ENCODE peak calls at places on chromosomes 12 and 14, in six cellular contexts. D is suprapubic skin, L is neural progenitor cell, W is testis, U is esophagus squamous epithelium, K is lower leg skin. P is an unnamed sample.

GRCh38 chr12:110073049-110073831 is 24.9 kb upstream of the C12orf76 start:
- DNase-seq in D (no peak), L (no peak), W (peak), U (no peak), K (peak), P (peak)

GRCh38 chr12:57803317-57803893 is 15.1 kb downstream of the AVIL start:
- DNase-seq in D (no peak), L (peak), W (peak), U (no peak), K (no peak), P (peak)

GRCh38 chr14:95467657-95468056 is 48.8 kb downstream of the SYNE3 start:
- DNase-seq in D (no peak), L (no peak), W (no peak), U (no peak), K (no peak), P (no peak)

GRCh38 chr14:73058923-73059311 is 583 bp downstream of the RBM25 start:
- DNase-seq in D (peak), L (peak), W (peak), U (no peak), K (peak), P (peak)

GRCh38 chr12:2295941-2296461 is 243.2 kb downstream of the CACNA1C start:
- DNase-seq in D (no peak), L (no peak), W (no peak), U (no peak), K (no peak), P (peak)

GRCh38 chr12:109735825-109736551 is 22.4 kb downstream of the FAM222A start:
- DNase-seq in D (peak), L (no peak), W (no peak), U (no peak), K (no peak), P (no peak)

GRCh38 chr12:110347767-110348166 is 55.7 kb downstream of the ANAPC7 start:
- DNase-seq in D (no peak), L (no peak), W (no peak), U (no peak), K (no peak), P (no peak)

GRCh38 chr14:100645200-100645985 is 58.2 kb upstream of the BEGAIN start:
- DNase-seq in D (no peak), L (peak), W (peak), U (peak), K (peak), P (peak)

GRCh38 chr12:17016116-17016864 is 410.3 kb upstream of the LMO3 start:
- DNase-seq in D (no peak), L (no peak), W (no peak), U (no peak), K (no peak), P (no peak)

GRCh38 chr12:108691154-108691994 is 39.9 kb downstream of the CORO1C start:
- DNase-seq in D (peak), L (peak), W (peak), U (peak), K (peak), P (peak)

GRCh38 chr12:94074216-94074969 is 74.0 kb upstream of the PLXNC1 start:
- DNase-seq in D (no peak), L (no peak), W (peak), U (no peak), K (peak), P (peak)

GRCh38 chr12:27048822-27049752 is 26.7 kb downstream of the MED21 start:
- DNase-seq in D (no peak), L (no peak), W (no peak), U (no peak), K (no peak), P (peak)

GRCh38 chr12:64098709-64099354 is 123.3 kb downstream of the KICS2 start:
- DNase-seq in D (no peak), L (no peak), W (no peak), U (no peak), K (no peak), P (peak)

GRCh38 chr12:42810006-42810405 is 220.5 kb upstream of the PRICKLE1 start:
- DNase-seq in D (no peak), L (no peak), W (no peak), U (no peak), K (no peak), P (no peak)

GRCh38 chr14:91774138-91775096 is 42.5 kb upstream of the CATSPERB start:
- DNase-seq in D (no peak), L (no peak), W (no peak), U (no peak), K (no peak), P (no peak)

GRCh38 chr12:66665416-66665815 is 13.5 kb downstream of the GRIP1 start:
- DNase-seq in D (no peak), L (no peak), W (no peak), U (no peak), K (no peak), P (no peak)

GRCh38 chr12:2941524-2941923 is 17.7 kb upstream of the TEAD4 start:
- DNase-seq in D (no peak), L (no peak), W (no peak), U (no peak), K (no peak), P (no peak)

GRCh38 chr12:64946132-64946829 is 121.8 kb downstream of the TBC1D30 start:
- DNase-seq in D (no peak), L (no peak), W (peak), U (no peak), K (peak), P (peak)

GRCh38 chr14:92513204-92513965 is at the start of gene RIN3:
- DNase-seq in D (peak), L (peak), W (peak), U (peak), K (no peak), P (peak)

GRCh38 chr14:20624495-20625070 is 16.9 kb downstream of the OR6S1 start:
- DNase-seq in D (peak), L (peak), W (peak), U (no peak), K (peak), P (peak)

GRCh38 chr14:80930836-80931389 is 10.6 kb downstream of the CEP128 start:
- DNase-seq in D (no peak), L (no peak), W (no peak), U (no peak), K (no peak), P (peak)

GRCh38 chr14:43503508-43503907 is 1003.6 kb downstream of the FSCB start:
- DNase-seq in D (no peak), L (no peak), W (no peak), U (no peak), K (no peak), P (no peak)

GRCh38 chr12:2172040-2172439 is 119.3 kb downstream of the CACNA1C start:
- DNase-seq in D (no peak), L (peak), W (no peak), U (no peak), K (no peak), P (no peak)

GRCh38 chr12:51827925-51828818 is 20.3 kb downstream of the FIGNL2 start:
- DNase-seq in D (no peak), L (no peak), W (no peak), U (no peak), K (no peak), P (peak)

GRCh38 chr14:72621387-72622065 is 272.4 kb downstream of the DPF3 start:
- DNase-seq in D (no peak), L (no peak), W (no peak), U (no peak), K (no peak), P (no peak)

GRCh38 chr12:94359761-94360160 is 99.9 kb downstream of the CEP83 start:
- DNase-seq in D (no peak), L (no peak), W (no peak), U (no peak), K (no peak), P (no peak)

GRCh38 chr12:92719674-92720073 is 16.9 kb downstream of the PLEKHG7 start:
- DNase-seq in D (no peak), L (no peak), W (no peak), U (no peak), K (no peak), P (peak)

GRCh38 chr12:54160807-54161480 is 27.8 kb downstream of the SMUG1 start:
- DNase-seq in D (no peak), L (no peak), W (no peak), U (no peak), K (no peak), P (no peak)

GRCh38 chr14:102951799-102952198 is 29.3 kb downstream of the AMN start:
- DNase-seq in D (no peak), L (no peak), W (no peak), U (no peak), K (no peak), P (no peak)

GRCh38 chr14:76546426-76547221 is 170.7 kb downstream of the ESRRB start:
- DNase-seq in D (no peak), L (peak), W (peak), U (no peak), K (no peak), P (peak)
- TF ChIP-seq CTCF in D (no peak), L (peak), W (peak), U (no peak), K (no peak), P (peak)

GRCh38 chr12:44696542-44696941 is 179.6 kb downstream of the NELL2 start:
- DNase-seq in D (no peak), L (no peak), W (no peak), U (no peak), K (no peak), P (peak)

GRCh38 chr12:44694027-44694426 is 182.1 kb downstream of the NELL2 start:
- DNase-seq in D (no peak), L (no peak), W (no peak), U (no peak), K (no peak), P (no peak)

GRCh38 chr12:44703311-44703910 is 172.7 kb downstream of the NELL2 start:
- DNase-seq in D (no peak), L (no peak), W (no peak), U (no peak), K (no peak), P (no peak)

DNA sequence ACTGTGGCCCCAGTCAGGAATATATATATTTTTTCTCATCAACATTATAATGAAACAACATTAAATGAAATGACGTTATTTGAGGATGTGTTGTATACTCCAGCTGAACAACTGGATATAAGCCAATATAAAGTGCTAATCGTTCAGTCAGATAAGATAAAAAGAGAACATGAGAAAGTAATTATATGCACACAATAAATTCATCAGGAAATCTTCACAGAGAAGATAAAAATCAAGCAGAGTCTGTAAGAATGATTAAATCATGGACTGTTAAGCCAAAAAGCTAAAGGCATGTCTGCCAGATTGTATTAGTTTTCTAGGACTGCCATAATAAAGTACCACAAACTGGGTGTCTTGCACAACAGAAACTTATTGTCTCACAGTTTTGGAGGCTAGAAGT is 178.6 kb downstream of the NELL2 start:
- DNase-seq in D (no peak), L (no peak), W (no peak), U (no peak), K (no peak), P (no peak)
- H3K4me3 ChIP-seq in D (no peak), L (no peak), W (no peak), U (no peak), K (no peak), P (no peak)

DNA sequence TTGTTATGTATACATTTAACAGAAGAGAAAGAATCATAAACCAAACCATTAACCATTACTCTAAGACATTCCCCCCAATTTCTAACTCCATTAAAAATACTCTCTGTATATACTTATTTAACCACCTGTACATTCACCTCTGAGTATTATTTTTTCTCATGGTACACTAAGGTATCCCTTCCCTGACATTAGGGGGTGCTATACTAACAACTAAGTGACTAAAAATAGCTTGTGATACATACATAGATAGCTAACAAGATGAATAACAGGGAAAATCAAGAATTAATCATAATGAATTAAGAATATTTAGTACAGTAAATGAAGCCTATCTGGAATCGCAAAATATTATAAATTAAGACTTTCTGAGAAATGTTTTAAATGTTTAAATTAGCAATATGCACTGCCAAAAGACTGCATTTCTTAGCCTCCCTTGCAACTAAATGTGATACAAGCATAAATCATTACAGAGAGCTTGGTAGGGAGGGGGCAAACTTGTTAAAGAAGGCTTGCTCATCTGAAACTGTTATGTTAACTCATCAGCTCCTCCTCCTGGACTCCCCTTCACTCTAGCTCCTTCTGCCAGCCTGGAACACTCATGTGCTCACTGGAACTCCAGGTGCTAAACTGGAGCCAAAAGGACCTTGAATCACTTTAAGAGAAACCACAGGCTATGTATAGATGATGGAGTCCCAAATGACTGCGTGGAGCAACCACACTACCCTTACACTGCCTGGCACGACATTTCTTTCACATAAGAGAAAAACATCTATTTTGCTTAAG is 14.9 kb downstream of the C2CD5 start:
- DNase-seq in D (no peak), L (peak), W (no peak), U (no peak), K (no peak), P (peak)
- TF ChIP-seq CTCF in D (no peak), L (peak), W (peak), U (peak), K (no peak), P (peak)

GRCh38 chr12:46179693-46180452 is 89.0 kb downstream of the SLC38A1 start:
- DNase-seq in D (no peak), L (no peak), W (no peak), U (no peak), K (no peak), P (no peak)

GRCh38 chr12:46177020-46177419 is 91.8 kb downstream of the SLC38A1 start:
- DNase-seq in D (no peak), L (no peak), W (no peak), U (no peak), K (no peak), P (no peak)

GRCh38 chr12:46177842-46178608 is 90.8 kb downstream of the SLC38A1 start:
- DNase-seq in D (no peak), L (no peak), W (no peak), U (no peak), K (no peak), P (no peak)

GRCh38 chr12:46174061-46174662 is 94.7 kb downstream of the SLC38A1 start:
- DNase-seq in D (no peak), L (no peak), W (no peak), U (no peak), K (no peak), P (no peak)

GRCh38 chr12:46174919-46175318 is 93.9 kb downstream of the SLC38A1 start:
- DNase-seq in D (no peak), L (no peak), W (no peak), U (no peak), K (no peak), P (no peak)
- H3K4me3 ChIP-seq in D (no peak), L (no peak), W (no peak), U (no peak), K (no peak), P (no peak)

P was measured in fibroblast of mammary gland.